ENCODE peak calls at places on chromosomes 13 and 19, in ten cellular contexts. B, G, M, N, S, H, Z, R, J and Q are unnamed samples. For H3K36me3, the result is how much of the 10 kb centered on the place peaks cover.

GRCh38 chr13:109494955-109495354 is 291.4 kb downstream of the IRS2 start:
- DNase-seq in B (no peak), G (no peak), M (no peak), N (no peak), S (peak), H (no peak), Z (no peak), R (no peak), J (no peak), Q (no peak)

GRCh38 chr13:46686171-46686570 is 110.8 kb downstream of the ESD start:
- DNase-seq in B (no peak), G (no peak), M (no peak), N (no peak), S (no peak), H (no peak), Z (no peak), R (no peak), J (no peak), Q (no peak)

GRCh38 chr19:32876236-32876918 is 6.8 kb upstream of the SLC7A9 start:
- DNase-seq in B (no peak), G (peak), M (no peak), N (no peak), S (no peak), H (no peak), Z (no peak), R (no peak), J (peak), Q (no peak)

GRCh38 chr19:19171821-19172532 is 1.9 kb upstream of the MEF2B start:
- DNase-seq in B (no peak), G (no peak), M (no peak), N (no peak), S (no peak), H (no peak), Z (no peak), R (no peak), J (no peak), Q (no peak)

GRCh38 chr19:33233056-33233873 is 7.6 kb upstream of the SLC7A10 start:
- DNase-seq in B (no peak), G (no peak), M (no peak), N (no peak), S (no peak), H (no peak), Z (no peak), R (no peak), J (no peak), Q (no peak)

GRCh38 chr19:19106061-19106551 is 32.2 kb downstream of the TMEM161A start:
- DNase-seq in B (no peak), G (peak), M (peak), N (no peak), S (no peak), H (no peak), Z (no peak), R (no peak), J (no peak), Q (no peak)

GRCh38 chr19:7288977-7289376 is 5.2 kb downstream of the INSR start:
- DNase-seq in B (no peak), G (no peak), M (no peak), N (no peak), S (no peak), H (no peak), Z (no peak), R (no peak), J (no peak), Q (no peak)

GRCh38 chr19:5354403-5354802 is 13.8 kb upstream of the PTPRS start:
- DNase-seq in B (no peak), G (no peak), M (no peak), N (no peak), S (no peak), H (no peak), Z (no peak), R (no peak), J (no peak), Q (no peak)

GRCh38 chr19:38850976-38851621 is 1.3 kb upstream of the HNRNPL start:
- DNase-seq in B (peak), G (peak), M (peak), N (peak), S (no peak), H (no peak), Z (no peak), R (no peak), J (peak), Q (peak)

GRCh38 chr13:92842145-92842544 is 384.5 kb upstream of the GPC6 start:
- DNase-seq in B (no peak), G (no peak), M (no peak), N (no peak), S (no peak), H (no peak), Z (no peak), R (no peak), J (no peak), Q (no peak)

GRCh38 chr13:41942462-41943094 is 18.3 kb downstream of the VWA8 start:
- DNase-seq in B (no peak), G (no peak), M (no peak), N (no peak), S (no peak), H (no peak), Z (no peak), R (no peak), J (no peak), Q (no peak)

GRCh38 chr13:97720881-97721280 is 232.6 kb upstream of the IPO5 start:
- DNase-seq in B (no peak), G (no peak), M (no peak), N (no peak), S (no peak), H (no peak), Z (no peak), R (no peak), J (no peak), Q (no peak)

GRCh38 chr13:84050551-84050950 is 168.3 kb upstream of the SLITRK1 start:
- DNase-seq in B (no peak), G (no peak), M (no peak), N (no peak), S (no peak), H (no peak), Z (no peak), R (no peak), J (no peak), Q (no peak)

GRCh38 chr13:52677823-52678222 is 25.2 kb downstream of the SUGT1 start:
- DNase-seq in B (no peak), G (no peak), M (no peak), N (no peak), S (no peak), H (no peak), Z (no peak), R (no peak), J (no peak), Q (no peak)

GRCh38 chr13:35260316-35260715 is 216.2 kb downstream of the MAB21L1 start:
- DNase-seq in B (no peak), G (no peak), M (no peak), N (no peak), S (no peak), H (no peak), Z (no peak), R (no peak), J (no peak), Q (no peak)

GRCh38 chr19:45408830-45409593 is 2.6 kb downstream of the POLR1G start:
- DNase-seq in B (no peak), G (no peak), M (no peak), N (no peak), S (no peak), H (no peak), Z (no peak), R (no peak), J (no peak), Q (no peak)

GRCh38 chr13:85652536-85652935 is 146.7 kb downstream of the SLITRK6 start:
- DNase-seq in B (no peak), G (no peak), M (no peak), N (no peak), S (no peak), H (no peak), Z (no peak), R (no peak), J (no peak), Q (no peak)

GRCh38 chr19:20422616-20423205 is 142.9 kb downstream of the ZNF737 start:
- DNase-seq in B (peak), G (no peak), M (peak), N (no peak), S (no peak), H (no peak), Z (no peak), R (no peak), J (no peak), Q (no peak)

GRCh38 chr13:110300090-110300815 is 6.7 kb downstream of the COL4A1 start:
- DNase-seq in B (no peak), G (no peak), M (no peak), N (no peak), S (no peak), H (no peak), Z (no peak), R (no peak), J (no peak), Q (no peak)

GRCh38 chr19:3024870-3025515 is 4.1 kb downstream of the TLE2 start:
- DNase-seq in B (no peak), G (peak), M (no peak), N (no peak), S (no peak), H (no peak), Z (no peak), R (no peak), J (no peak), Q (no peak)

GRCh38 chr13:110913322-110913721 is 1.5 kb downstream of the ANKRD10 start:
- DNase-seq in B (no peak), G (peak), M (no peak), N (no peak), S (peak), H (no peak), Z (no peak), R (no peak), J (no peak), Q (no peak)

GRCh38 chr13:74136089-74136658 is 2.0 kb upstream of the KLF12 start:
- DNase-seq in B (peak), G (peak), M (peak), N (peak), S (peak), H (no peak), Z (peak), R (no peak), J (peak), Q (peak)

GRCh38 chr19:15397236-15397635 is 17.6 kb upstream of the AKAP8 start:
- DNase-seq in B (no peak), G (no peak), M (no peak), N (peak), S (no peak), H (no peak), Z (no peak), R (no peak), J (peak), Q (no peak)

GRCh38 chr19:15394426-15394825 is 14.8 kb upstream of the AKAP8 start:
- DNase-seq in B (no peak), G (no peak), M (no peak), N (no peak), S (no peak), H (no peak), Z (no peak), R (no peak), J (peak), Q (no peak)

GRCh38 chr19:15397782-15398181 is 18.2 kb upstream of the AKAP8 start:
- DNase-seq in B (no peak), G (no peak), M (no peak), N (peak), S (no peak), H (no peak), Z (no peak), R (no peak), J (peak), Q (no peak)

GRCh38 chr19:15398501-15399233 is 19.1 kb upstream of the AKAP8 start:
- DNase-seq in B (no peak), G (no peak), M (no peak), N (peak), S (no peak), H (no peak), Z (no peak), R (no peak), J (peak), Q (no peak)

DNA sequence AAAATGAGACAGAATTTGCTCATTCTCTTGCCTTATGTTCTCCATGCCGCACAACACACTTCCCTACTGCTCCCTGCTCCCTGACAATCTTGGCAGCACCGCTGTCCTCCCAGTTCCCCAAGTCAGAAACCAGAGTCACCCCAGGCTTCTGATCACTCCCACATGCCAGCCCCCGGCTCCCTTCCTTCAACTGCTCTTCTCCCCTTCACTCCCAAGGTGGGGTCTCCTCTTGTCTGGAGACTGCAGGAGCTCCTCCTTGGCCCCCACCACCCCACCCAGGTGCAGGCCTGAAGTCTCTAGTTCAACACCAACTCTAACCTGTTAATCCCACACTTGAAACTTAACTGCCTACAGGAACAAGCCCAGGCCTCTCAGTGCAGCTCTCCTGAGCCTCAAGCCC is 16.8 kb upstream of the AKAP8 start:
- DNase-seq in B (no peak), G (no peak), M (no peak), N (peak), S (no peak), H (no peak), Z (no peak), R (no peak), J (peak), Q (no peak)
- H3K36me3 ChIP-seq in B (half or more), G (under half), M (under half), N (half or more), S (under half), H (half or more), Z (half or more), R (under half), J (half or more), Q (under half)

GRCh38 chr19:48837586-48838191 is 1.4 kb upstream of the HSD17B14 start:
- DNase-seq in B (no peak), G (no peak), M (peak), N (peak), S (no peak), H (no peak), Z (no peak), R (no peak), J (no peak), Q (no peak)
- H3K36me3 ChIP-seq in B (under half), G (under half), M (under half), N (under half), S (under half), H (under half), Z (under half), R (under half), J (under half), Q (under half)

DNA sequence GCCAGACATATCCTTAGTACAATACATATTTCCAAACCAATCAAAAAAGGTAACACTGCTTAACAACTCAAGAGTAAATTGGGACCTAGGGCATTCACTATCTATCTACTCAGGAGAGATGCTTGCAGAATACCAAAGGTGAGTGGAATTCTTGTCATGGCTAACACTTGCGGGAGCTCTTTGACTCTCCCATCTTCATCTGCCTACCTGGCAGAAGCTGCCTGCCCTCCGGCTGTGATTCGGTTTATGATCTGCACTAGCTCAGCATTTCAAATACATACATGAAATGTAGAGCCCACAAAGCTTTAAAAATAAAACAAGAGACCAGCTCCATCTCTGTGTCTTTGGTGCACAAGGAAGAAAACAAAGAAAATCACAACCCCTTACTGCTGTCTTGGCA is 127.3 kb downstream of the STARD13 start:
- DNase-seq in B (no peak), G (no peak), M (no peak), N (no peak), S (no peak), H (no peak), Z (no peak), R (no peak), J (no peak), Q (no peak)
- H3K36me3 ChIP-seq in B (under half), G (under half), M (under half), N (under half), S (under half), H (under half), Z (half or more), R (under half), J (under half), Q (under half)

GRCh38 chr19:10158071-10158470 is 36.7 kb downstream of the DNMT1 start:
- DNase-seq in B (no peak), G (no peak), M (no peak), N (no peak), S (no peak), H (no peak), Z (no peak), R (no peak), J (no peak), Q (no peak)
- H3K36me3 ChIP-seq in B (under half), G (under half), M (under half), N (half or more), S (under half), H (half or more), Z (half or more), R (under half), J (half or more), Q (half or more)

GRCh38 chr13:51541809-51542258 is 42.4 kb upstream of the WDFY2 start:
- DNase-seq in B (peak), G (peak), M (peak), N (no peak), S (no peak), H (no peak), Z (no peak), R (no peak), J (no peak), Q (no peak)

GRCh38 chr13:51539887-51540286 is 44.4 kb upstream of the WDFY2 start:
- DNase-seq in B (no peak), G (no peak), M (no peak), N (no peak), S (no peak), H (no peak), Z (no peak), R (no peak), J (no peak), Q (no peak)

GRCh38 chr13:51542358-51542972 is 41.8 kb upstream of the WDFY2 start:
- DNase-seq in B (peak), G (no peak), M (no peak), N (no peak), S (peak), H (no peak), Z (no peak), R (no peak), J (no peak), Q (no peak)

GRCh38 chr13:51541037-51541436 is 43.2 kb upstream of the WDFY2 start:
- DNase-seq in B (no peak), G (no peak), M (no peak), N (no peak), S (no peak), H (no peak), Z (no peak), R (no peak), J (no peak), Q (no peak)

GRCh38 chr13:51538626-51539179 is 45.6 kb upstream of the WDFY2 start:
- DNase-seq in B (no peak), G (no peak), M (no peak), N (no peak), S (no peak), H (no peak), Z (no peak), R (no peak), J (no peak), Q (no peak)
- H3K36me3 ChIP-seq in B (under half), G (under half), M (under half), N (under half), S (under half), H (under half), Z (under half), R (under half), J (under half), Q (under half)

GRCh38 chr13:113461022-113461751 is 7.9 kb upstream of the ADPRHL1 start:
- DNase-seq in B (no peak), G (no peak), M (no peak), N (no peak), S (no peak), H (no peak), Z (no peak), R (no peak), J (no peak), Q (no peak)
- H3K36me3 ChIP-seq in B (under half), G (under half), M (under half), N (under half), S (under half), H (half or more), Z (half or more), R (under half), J (half or more), Q (under half)

GRCh38 chr19:36064829-36065228 is 10.1 kb downstream of the WDR62 start:
- DNase-seq in B (no peak), G (no peak), M (no peak), N (no peak), S (no peak), H (no peak), Z (no peak), R (no peak), J (no peak), Q (no peak)

GRCh38 chr19:36059180-36059910 is 4.6 kb downstream of the WDR62 start:
- DNase-seq in B (no peak), G (no peak), M (no peak), N (no peak), S (no peak), H (no peak), Z (no peak), R (no peak), J (no peak), Q (no peak)

GRCh38 chr19:36061367-36061766 is 6.7 kb downstream of the WDR62 start:
- DNase-seq in B (no peak), G (no peak), M (no peak), N (no peak), S (no peak), H (no peak), Z (no peak), R (no peak), J (no peak), Q (no peak)

GRCh38 chr19:36058481-36059179 is 3.9 kb downstream of the WDR62 start:
- DNase-seq in B (no peak), G (no peak), M (no peak), N (no peak), S (no peak), H (no peak), Z (no peak), R (no peak), J (no peak), Q (no peak)

DNA sequence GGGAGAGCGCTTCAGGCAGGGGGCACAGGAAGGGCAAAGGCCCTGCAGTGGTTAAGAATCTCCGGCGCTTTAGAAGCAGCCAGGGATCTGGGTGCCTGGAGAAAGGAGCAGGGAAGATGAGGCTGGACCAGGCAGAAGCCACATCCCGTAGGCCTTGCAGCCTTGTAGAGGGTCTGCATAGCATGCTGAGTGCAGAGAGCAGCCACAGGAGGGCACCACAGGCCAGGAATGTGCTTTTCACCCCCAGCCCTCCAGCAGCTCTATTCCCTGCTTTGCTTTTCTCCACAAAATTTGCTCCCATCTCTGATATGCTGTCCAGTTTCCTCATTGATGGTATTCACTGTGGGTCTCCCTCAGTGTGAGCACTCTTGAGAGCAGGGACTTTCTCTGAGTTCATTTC is 5.7 kb downstream of the WDR62 start:
- DNase-seq in B (no peak), G (no peak), M (no peak), N (no peak), S (no peak), H (no peak), Z (peak), R (no peak), J (no peak), Q (no peak)
- H3K36me3 ChIP-seq in B (under half), G (under half), M (under half), N (under half), S (under half), H (under half), Z (under half), R (under half), J (under half), Q (under half)